ENCODE peak calls at places on chromosomes 12 and 14, in five cellular contexts. M, N, X, U and H are unnamed samples.

GRCh38 chr12:113322353-113322752 is 12.6 kb downstream of the SLC8B1 start:
- DNase-seq in M (no peak), N (no peak), X (no peak), U (no peak), H (no peak)

GRCh38 chr14:58362798-58363412 is 32.8 kb upstream of the TOMM20L start:
- DNase-seq in M (no peak), N (no peak), X (peak), U (no peak), H (peak)

GRCh38 chr12:17588968-17589367 is 501.0 kb downstream of the RERGL start:
- DNase-seq in M (no peak), N (no peak), X (peak), U (no peak), H (no peak)

GRCh38 chr12:87661770-87662402 is 367.3 kb downstream of the C12orf50 start:
- DNase-seq in M (no peak), N (no peak), X (no peak), U (no peak), H (no peak)

GRCh38 chr12:40144023-40144422 is 38.1 kb upstream of the SLC2A13 start:
- DNase-seq in M (no peak), N (no peak), X (peak), U (no peak), H (no peak)

GRCh38 chr12:108060910-108061309 is 68.2 kb upstream of the WSCD2 start:
- DNase-seq in M (no peak), N (no peak), X (no peak), U (no peak), H (no peak)

GRCh38 chr12:7209958-7210357 is 20.5 kb downstream of the PEX5 start:
- DNase-seq in M (no peak), N (no peak), X (no peak), U (no peak), H (no peak)

GRCh38 chr14:25537846-25538455 is 488.0 kb upstream of the STXBP6 start:
- DNase-seq in M (no peak), N (peak), X (peak), U (no peak), H (no peak)

GRCh38 chr12:51393676-51394545 is 2.7 kb upstream of the GALNT6 start:
- DNase-seq in M (peak), N (no peak), X (no peak), U (no peak), H (peak)

GRCh38 chr12:123634142-123634561 is 523 bp downstream of the GTF2H3 start:
- DNase-seq in M (no peak), N (no peak), X (no peak), U (no peak), H (no peak)

GRCh38 chr12:121580959-121581680 is at the start of gene KDM2B:
- DNase-seq in M (no peak), N (no peak), X (peak), U (no peak), H (no peak)

GRCh38 chr12:92144045-92144630 is 1.5 kb downstream of the BTG1 start:
- DNase-seq in M (peak), N (no peak), X (peak), U (peak), H (peak)

GRCh38 chr12:43148711-43149110 is 403.3 kb downstream of the ADAMTS20 start:
- DNase-seq in M (no peak), N (no peak), X (no peak), U (no peak), H (peak)

GRCh38 chr14:67962215-67962644 is 142.7 kb downstream of the RAD51B start:
- DNase-seq in M (no peak), N (no peak), X (no peak), U (no peak), H (no peak)

GRCh38 chr12:2256915-2257314 is 204.1 kb downstream of the CACNA1C start:
- DNase-seq in M (no peak), N (no peak), X (no peak), U (no peak), H (no peak)

GRCh38 chr12:77218278-77218677 is 152.9 kb upstream of the E2F7 start:
- DNase-seq in M (no peak), N (no peak), X (no peak), U (no peak), H (no peak)

GRCh38 chr12:116141110-116141832 is 136.2 kb downstream of the MED13L start:
- DNase-seq in M (no peak), N (no peak), X (peak), U (no peak), H (no peak)

GRCh38 chr12:113860950-113861349 is 105.2 kb downstream of the RBM19 start:
- DNase-seq in M (no peak), N (no peak), X (no peak), U (no peak), H (no peak)

GRCh38 chr14:103594265-103594664 is 31.5 kb downstream of the COA8 start:
- DNase-seq in M (no peak), N (peak), X (peak), U (no peak), H (peak)

GRCh38 chr12:130049666-130050065 is 112.6 kb upstream of the FZD10 start:
- DNase-seq in M (no peak), N (no peak), X (peak), U (no peak), H (no peak)

GRCh38 chr14:89283327-89284060 is 133.5 kb downstream of the FOXN3 start:
- DNase-seq in M (no peak), N (no peak), X (no peak), U (no peak), H (no peak)

GRCh38 chr12:69196302-69197288 is 42.8 kb upstream of the CPSF6 start:
- DNase-seq in M (no peak), N (no peak), X (peak), U (no peak), H (no peak)

GRCh38 chr12:11666131-11666530 is 16.7 kb downstream of the ETV6 start:
- DNase-seq in M (no peak), N (no peak), X (no peak), U (no peak), H (no peak)

GRCh38 chr12:30197392-30198047 is 413.8 kb upstream of the TMTC1 start:
- DNase-seq in M (no peak), N (no peak), X (no peak), U (no peak), H (no peak)

GRCh38 chr12:7129647-7130536 is at the start of gene CLSTN3:
- DNase-seq in M (peak), N (peak), X (peak), U (peak), H (no peak)

GRCh38 chr12:110930348-110931314 is 10.3 kb upstream of the MYL2 start:
- DNase-seq in M (no peak), N (no peak), X (no peak), U (no peak), H (no peak)